ENCODE peak calls at places on chromosome 19, in ten cellular contexts. O is CD8-positive, alpha-beta memory T cell; L is stimulated activated CD4-positive, alpha-beta T cell treated with anti-CD3 and anti-CD28 coated beads, Interleukin-4, amount 100 ng/mL, for 1 hour; J is PC-3; D is EL; S is AG10803; E is NCI-H1417; W is pons; V is type B pancreatic cell; B is T-helper 2 cell. Z is an unnamed sample.

GRCh38 chr19:46759817-46760333 is 13.6 kb upstream of the STRN4 start:
- DNase-seq in O (no peak), L (no peak), J (no peak), D (peak), S (peak), E (no peak), W (no peak), V (no peak), B (no peak), Z (peak)

GRCh38 chr19:8194528-8195275 is 14.5 kb upstream of the CERS4 start:
- DNase-seq in O (peak), L (peak), J (no peak), D (no peak), S (no peak), E (no peak), W (no peak), V (no peak), B (no peak), Z (no peak)

GRCh38 chr19:49326165-49326704 is 1.2 kb upstream of the SLC6A16 start:
- DNase-seq in O (no peak), L (no peak), J (no peak), D (no peak), S (no peak), E (no peak), W (no peak), V (no peak), B (no peak), Z (no peak)

GRCh38 chr19:5321851-5322681 is 18.5 kb downstream of the PTPRS start:
- DNase-seq in O (no peak), L (no peak), J (no peak), D (peak), S (no peak), E (no peak), W (no peak), V (no peak), B (no peak), Z (no peak)

GRCh38 chr19:4482721-4483120 is 10.6 kb downstream of the HDGFL2 start:
- DNase-seq in O (no peak), L (no peak), J (no peak), D (no peak), S (no peak), E (no peak), W (no peak), V (no peak), B (no peak), Z (no peak)

GRCh38 chr19:4390862-4391693 is 9.3 kb downstream of the SH3GL1 start:
- DNase-seq in O (no peak), L (no peak), J (no peak), D (peak), S (no peak), E (peak), W (no peak), V (no peak), B (no peak), Z (no peak)

GRCh38 chr19:14006766-14007562 is 844 bp upstream of the RFX1 start:
- DNase-seq in O (no peak), L (no peak), J (no peak), D (no peak), S (no peak), E (peak), W (no peak), V (peak), B (no peak), Z (no peak)

GRCh38 chr19:403221-404036 is 5.5 kb downstream of the C2CD4C start:
- DNase-seq in O (no peak), L (no peak), J (no peak), D (no peak), S (no peak), E (peak), W (no peak), V (no peak), B (no peak), Z (no peak)

GRCh38 chr19:34428549-34429285 is 536 bp downstream of the UBA2 start:
- DNase-seq in O (no peak), L (no peak), J (peak), D (peak), S (peak), E (peak), W (peak), V (no peak), B (no peak), Z (peak)

GRCh38 chr19:5121286-5122120 is 152.6 kb downstream of the KDM4B start:
- DNase-seq in O (no peak), L (no peak), J (no peak), D (no peak), S (no peak), E (no peak), W (no peak), V (no peak), B (no peak), Z (no peak)

GRCh38 chr19:3565177-3565576 is 7.6 kb upstream of the HMG20B start:
- DNase-seq in O (no peak), L (no peak), J (peak), D (peak), S (no peak), E (no peak), W (no peak), V (no peak), B (no peak), Z (peak)

GRCh38 chr19:51150627-51151026 is 8.5 kb downstream of the SIGLEC7 start:
- DNase-seq in O (no peak), L (no peak), J (no peak), D (no peak), S (no peak), E (no peak), W (no peak), V (no peak), B (no peak), Z (no peak)

GRCh38 chr19:16160445-16160942 is 12.8 kb downstream of the CIB3 start:
- DNase-seq in O (no peak), L (no peak), J (no peak), D (no peak), S (no peak), E (no peak), W (no peak), V (no peak), B (no peak), Z (no peak)

GRCh38 chr19:10976200-10976892 is 15.5 kb downstream of the SMARCA4 start:
- DNase-seq in O (no peak), L (no peak), J (no peak), D (no peak), S (no peak), E (no peak), W (no peak), V (no peak), B (no peak), Z (no peak)

GRCh38 chr19:1309977-1310852 is 24.5 kb downstream of the EFNA2 start:
- DNase-seq in O (no peak), L (no peak), J (peak), D (no peak), S (no peak), E (no peak), W (no peak), V (peak), B (no peak), Z (no peak)

GRCh38 chr19:11168568-11168967 is 13.0 kb upstream of the SPC24 start:
- DNase-seq in O (no peak), L (no peak), J (peak), D (peak), S (peak), E (no peak), W (no peak), V (no peak), B (no peak), Z (peak)

Z was measured in astrocyte of the spinal cord.